ENCODE peak calls at places on chromosomes 12 and 14, in five cellular contexts. M is activated T-cell treated with anti-CD3 and anti-CD28 coated beads for 24 hours, K is IMR-90, W is stromal cell of bone marrow, Z is AG08396. E is an unnamed sample.

GRCh38 chr14:81459421-81459820 is 59.3 kb upstream of the STON2 start:
- DNase-seq in W (no peak), Z (no peak), K (no peak), M (no peak), E (no peak)

GRCh38 chr12:3342051-3342450 is 149.0 kb upstream of the PRMT8 start:
- DNase-seq in M (no peak), W (peak), K (peak), Z (peak), E (no peak)

GRCh38 chr12:112939761-112940357 is 1.6 kb downstream of the OAS3 start:
- DNase-seq in K (no peak), Z (no peak), M (no peak), W (no peak), E (no peak)

GRCh38 chr12:124577374-124577773 is 10.0 kb upstream of the NCOR2 start:
- DNase-seq in W (no peak), M (no peak), Z (no peak), K (no peak), E (no peak)

GRCh38 chr12:47277972-47278448 is 198.3 kb upstream of the AMIGO2 start:
- DNase-seq in M (no peak), Z (peak), K (peak), W (peak), E (no peak)

GRCh38 chr12:47767197-47767724 is 5.8 kb upstream of the SLC48A1 start:
- DNase-seq in K (peak), M (peak), W (no peak), Z (no peak), E (peak)

GRCh38 chr14:106037380-106037779 is 511.0 kb downstream of the TMEM121 start:
- DNase-seq in M (no peak), W (no peak), Z (no peak), K (no peak), E (no peak)

GRCh38 chr12:75503459-75503858 is 8.0 kb downstream of the KRR1 start:
- DNase-seq in W (no peak), K (no peak), M (no peak), Z (no peak), E (no peak)

GRCh38 chr12:51793201-51793600 is 55.3 kb downstream of the FIGNL2 start:
- DNase-seq in K (peak), W (peak), Z (no peak), M (no peak), E (no peak)

GRCh38 chr14:84351646-84352045 is 1178.3 kb upstream of the FLRT2 start:
- DNase-seq in K (peak), Z (no peak), M (no peak), W (no peak), E (no peak)

GRCh38 chr12:26150737-26151450 is 26.1 kb upstream of the BHLHE41 start:
- DNase-seq in M (no peak), W (peak), K (peak), Z (peak), E (no peak)

GRCh38 chr12:79407671-79408622 is 282.8 kb downstream of the PAWR start:
- DNase-seq in K (peak), M (no peak), W (peak), Z (peak), E (no peak)

GRCh38 chr14:71169028-71169427 is 261.8 kb downstream of the PCNX1 start:
- DNase-seq in M (no peak), K (no peak), Z (no peak), W (no peak), E (no peak)

GRCh38 chr14:55097894-55098560 is 31.0 kb upstream of the LGALS3 start:
- DNase-seq in K (no peak), M (peak), W (no peak), Z (no peak), E (no peak)

GRCh38 chr12:74408601-74409166 is 129.0 kb upstream of the ATXN7L3B start:
- DNase-seq in K (no peak), M (no peak), Z (no peak), W (no peak), E (no peak)

GRCh38 chr12:46787496-46788055 is 38.2 kb downstream of the SLC38A4 start:
- DNase-seq in Z (no peak), K (no peak), M (no peak), W (no peak), E (no peak)

GRCh38 chr12:124501080-124501642 is 66.3 kb downstream of the NCOR2 start:
- DNase-seq in M (no peak), K (no peak), Z (no peak), W (no peak), E (no peak)

GRCh38 chr12:30925607-30926242 is 823 bp upstream of the TSPAN11 start:
- DNase-seq in W (no peak), Z (no peak), M (no peak), K (no peak), E (no peak)

GRCh38 chr12:116916714-116917114 is 6.0 kb downstream of the FBXW8 start:
- DNase-seq in W (peak), K (peak), M (no peak), Z (peak), E (no peak)

GRCh38 chr14:79404874-79405273 is 806.4 kb downstream of the DIO2 start:
- DNase-seq in Z (no peak), W (no peak), K (peak), M (no peak), E (no peak)

GRCh38 chr14:28744126-28744525 is 22.5 kb upstream of the FOXG1 start:
- DNase-seq in Z (no peak), K (no peak), W (no peak), M (no peak), E (no peak)

GRCh38 chr12:100908501-100908900 is 113.9 kb downstream of the ANO4 start:
- DNase-seq in K (peak), M (no peak), Z (peak), W (peak), E (no peak)

GRCh38 chr12:90621927-90622326 is 333.0 kb downstream of the CCER1 start:
- DNase-seq in M (no peak), Z (peak), K (peak), W (peak), E (no peak)

GRCh38 chr14:39395555-39396254 is 36.5 kb downstream of the FBXO33 start:
- DNase-seq in Z (no peak), W (no peak), K (peak), M (no peak), E (no peak)

GRCh38 chr12:10364839-10365681 is 24.8 kb downstream of the KLRK1 start:
- DNase-seq in Z (peak), W (peak), M (peak), K (peak), E (peak)

GRCh38 chr12:120367252-120367923 is 1.6 kb downstream of the MSI1 start:
- DNase-seq in W (no peak), Z (no peak), K (no peak), M (no peak), E (no peak)

GRCh38 chr14:95500772-95501401 is 15.6 kb downstream of the SYNE3 start:
- DNase-seq in K (peak), Z (peak), M (no peak), W (peak), E (no peak)

GRCh38 chr14:59133709-59134108 is 54.8 kb upstream of the DAAM1 start:
- DNase-seq in K (no peak), Z (no peak), W (no peak), M (no peak), E (no peak)

GRCh38 chr14:30034049-30034635 is 106.5 kb upstream of the PRKD1 start:
- DNase-seq in Z (peak), W (peak), M (no peak), K (peak), E (no peak)

GRCh38 chr12:112734859-112735258 is 56.7 kb upstream of the RPH3A start:
- DNase-seq in K (no peak), W (no peak), M (no peak), Z (no peak), E (no peak)

GRCh38 chr14:103123128-103123633 is at the start of gene TNFAIP2:
- DNase-seq in M (no peak), W (no peak), K (no peak), Z (peak), E (no peak)

GRCh38 chr12:5163661-5164060 is 120.0 kb downstream of the KCNA5 start:
- DNase-seq in Z (no peak), K (peak), W (no peak), M (no peak), E (no peak)

GRCh38 chr12:105922670-105923102 is 216.1 kb downstream of the NUAK1 start:
- DNase-seq in M (no peak), W (peak), K (peak), Z (peak), E (no peak)

GRCh38 chr12:6974180-6974579 is 3.5 kb downstream of the EMG1 start:
- DNase-seq in K (no peak), Z (no peak), W (no peak), M (no peak), E (no peak)

GRCh38 chr12:92539966-92540791 is 162.6 kb upstream of the PLEKHG7 start:
- DNase-seq in Z (no peak), W (no peak), M (no peak), K (no peak), E (no peak)

GRCh38 chr12:97308576-97309198 is 153.9 kb upstream of the RMST start:
- DNase-seq in K (peak), W (peak), M (no peak), Z (peak), E (no peak)